ENCODE peak calls at places on chromosomes 5 and 9, in eight cellular contexts. One of them, this sample, is unnamed.

GRCh38 chr5:98905857-98906688 is 22.7 kb downstream of the CHD1 start:
- DNase-seq in brain microvascular endothelial cell: no peak
- DNase-seq in BJ: no peak
- DNase-seq in AG04450: no peak
- DNase-seq in lower lobe of right lung: no peak
- DNase-seq in esophagus squamous epithelium: no peak
- DNase-seq in GM06990: peak; percentile 31
- DNase-seq in mammary epithelial cell: peak; percentile 32
- DNase-seq in this sample: peak; percentile 52

GRCh38 chr5:161751265-161751664 is 65.7 kb downstream of the GABRA6 start:
- DNase-seq in brain microvascular endothelial cell: no peak
- DNase-seq in BJ: no peak
- DNase-seq in AG04450: no peak
- DNase-seq in lower lobe of right lung: no peak
- DNase-seq in esophagus squamous epithelium: no peak
- DNase-seq in GM06990: no peak
- DNase-seq in mammary epithelial cell: no peak
- DNase-seq in this sample: no peak

GRCh38 chr5:105639068-105639467 is 2031.7 kb downstream of the EFNA5 start:
- DNase-seq in brain microvascular endothelial cell: no peak
- DNase-seq in BJ: no peak
- DNase-seq in AG04450: no peak
- DNase-seq in lower lobe of right lung: no peak
- DNase-seq in esophagus squamous epithelium: no peak
- DNase-seq in GM06990: no peak
- DNase-seq in mammary epithelial cell: no peak
- DNase-seq in this sample: no peak

GRCh38 chr5:54514269-54514668 is 3.3 kb upstream of the SNX18 start:
- DNase-seq in brain microvascular endothelial cell: no peak
- DNase-seq in BJ: no peak
- DNase-seq in AG04450: no peak
- DNase-seq in lower lobe of right lung: no peak
- DNase-seq in esophagus squamous epithelium: no peak
- DNase-seq in GM06990: no peak
- DNase-seq in mammary epithelial cell: no peak
- DNase-seq in this sample: no peak

GRCh38 chr9:37994639-37995347 is 74.2 kb downstream of the SHB start:
- DNase-seq in brain microvascular endothelial cell: peak; percentile 73
- DNase-seq in BJ: no peak
- DNase-seq in AG04450: peak; percentile 34
- DNase-seq in lower lobe of right lung: peak; percentile 90
- DNase-seq in esophagus squamous epithelium: no peak
- DNase-seq in GM06990: peak; percentile 79
- DNase-seq in mammary epithelial cell: no peak
- DNase-seq in this sample: peak; percentile 72

GRCh38 chr5:179916523-179916922 is 8.8 kb upstream of the TBC1D9B start:
- DNase-seq in brain microvascular endothelial cell: no peak
- DNase-seq in BJ: no peak
- DNase-seq in AG04450: no peak
- DNase-seq in lower lobe of right lung: no peak
- DNase-seq in esophagus squamous epithelium: no peak
- DNase-seq in GM06990: no peak
- DNase-seq in mammary epithelial cell: no peak
- DNase-seq in this sample: no peak

GRCh38 chr9:95494022-95494415 is 22.8 kb downstream of the PTCH1 start:
- DNase-seq in brain microvascular endothelial cell: no peak
- DNase-seq in BJ: no peak
- DNase-seq in AG04450: no peak
- DNase-seq in lower lobe of right lung: no peak
- DNase-seq in esophagus squamous epithelium: no peak
- DNase-seq in GM06990: peak; percentile 61
- DNase-seq in mammary epithelial cell: no peak
- DNase-seq in this sample: no peak

GRCh38 chr9:104879555-104880318 is 48.2 kb downstream of the ABCA1 start:
- DNase-seq in brain microvascular endothelial cell: no peak
- DNase-seq in BJ: no peak
- DNase-seq in AG04450: no peak
- DNase-seq in lower lobe of right lung: no peak
- DNase-seq in esophagus squamous epithelium: no peak
- DNase-seq in GM06990: no peak
- DNase-seq in mammary epithelial cell: no peak
- DNase-seq in this sample: no peak

GRCh38 chr9:94030318-94031179 is 53.7 kb upstream of the PTPDC1 start:
- DNase-seq in brain microvascular endothelial cell: peak; percentile 66
- DNase-seq in BJ: peak; percentile 19
- DNase-seq in AG04450: peak; percentile 47
- DNase-seq in lower lobe of right lung: peak; percentile 92
- DNase-seq in esophagus squamous epithelium: no peak
- DNase-seq in GM06990: peak; percentile 89
- DNase-seq in mammary epithelial cell: peak; percentile 85
- DNase-seq in this sample: peak; percentile 86

GRCh38 chr5:128408622-128409021 is 129.4 kb downstream of the FBN2 start:
- DNase-seq in brain microvascular endothelial cell: no peak
- DNase-seq in BJ: peak; percentile 5
- DNase-seq in AG04450: no peak
- DNase-seq in lower lobe of right lung: no peak
- DNase-seq in esophagus squamous epithelium: no peak
- DNase-seq in GM06990: no peak
- DNase-seq in mammary epithelial cell: no peak
- DNase-seq in this sample: no peak

GRCh38 chr5:118519466-118519865 is 468.9 kb downstream of the DTWD2 start:
- DNase-seq in brain microvascular endothelial cell: no peak
- DNase-seq in BJ: no peak
- DNase-seq in AG04450: no peak
- DNase-seq in lower lobe of right lung: no peak
- DNase-seq in esophagus squamous epithelium: no peak
- DNase-seq in GM06990: no peak
- DNase-seq in mammary epithelial cell: no peak
- DNase-seq in this sample: no peak

GRCh38 chr5:92956886-92957285 is 624.1 kb downstream of the NR2F1-AS1 start:
- DNase-seq in brain microvascular endothelial cell: peak; percentile 16
- DNase-seq in BJ: no peak
- DNase-seq in AG04450: no peak
- DNase-seq in lower lobe of right lung: no peak
- DNase-seq in esophagus squamous epithelium: no peak
- DNase-seq in GM06990: no peak
- DNase-seq in mammary epithelial cell: no peak
- DNase-seq in this sample: no peak

GRCh38 chr9:95111716-95112115 is 205.8 kb downstream of the FANCC start:
- DNase-seq in brain microvascular endothelial cell: no peak
- DNase-seq in BJ: no peak
- DNase-seq in AG04450: no peak
- DNase-seq in lower lobe of right lung: no peak
- DNase-seq in esophagus squamous epithelium: no peak
- DNase-seq in GM06990: no peak
- DNase-seq in mammary epithelial cell: no peak
- DNase-seq in this sample: no peak

GRCh38 chr9:13956107-13956506 is 357.8 kb downstream of the NFIB start:
- DNase-seq in brain microvascular endothelial cell: no peak
- DNase-seq in BJ: no peak
- DNase-seq in AG04450: no peak
- DNase-seq in lower lobe of right lung: no peak
- DNase-seq in esophagus squamous epithelium: no peak
- DNase-seq in GM06990: no peak
- DNase-seq in mammary epithelial cell: no peak
- DNase-seq in this sample: no peak

GRCh38 chr5:74624501-74624900 is 16.0 kb downstream of the ENC1 start:
- DNase-seq in brain microvascular endothelial cell: no peak
- DNase-seq in BJ: no peak
- DNase-seq in AG04450: no peak
- DNase-seq in lower lobe of right lung: no peak
- DNase-seq in esophagus squamous epithelium: no peak
- DNase-seq in GM06990: no peak
- DNase-seq in mammary epithelial cell: peak; percentile 97
- DNase-seq in this sample: peak; percentile 99

GRCh38 chr5:7094626-7095025 is 301.3 kb upstream of the ADCY2 start:
- DNase-seq in brain microvascular endothelial cell: no peak
- DNase-seq in BJ: no peak
- DNase-seq in AG04450: no peak
- DNase-seq in lower lobe of right lung: no peak
- DNase-seq in esophagus squamous epithelium: no peak
- DNase-seq in GM06990: no peak
- DNase-seq in mammary epithelial cell: no peak
- DNase-seq in this sample: peak; percentile 14

GRCh38 chr9:124493218-124493617 is 14.0 kb downstream of the NR5A1 start:
- DNase-seq in brain microvascular endothelial cell: no peak
- DNase-seq in BJ: no peak
- DNase-seq in AG04450: no peak
- DNase-seq in lower lobe of right lung: no peak
- DNase-seq in esophagus squamous epithelium: no peak
- DNase-seq in GM06990: no peak
- DNase-seq in mammary epithelial cell: no peak
- DNase-seq in this sample: no peak

GRCh38 chr5:178113841-178114324 is 551 bp downstream of the N4BP3 start:
- DNase-seq in brain microvascular endothelial cell: no peak
- DNase-seq in BJ: no peak
- DNase-seq in AG04450: no peak
- DNase-seq in lower lobe of right lung: no peak
- DNase-seq in esophagus squamous epithelium: no peak
- DNase-seq in GM06990: peak; percentile 58
- DNase-seq in mammary epithelial cell: no peak
- DNase-seq in this sample: no peak

GRCh38 chr9:97811534-97812246 is 41.3 kb upstream of the FOXE1 start:
- DNase-seq in brain microvascular endothelial cell: peak; percentile 42
- DNase-seq in BJ: no peak
- DNase-seq in AG04450: no peak
- DNase-seq in lower lobe of right lung: no peak
- DNase-seq in esophagus squamous epithelium: no peak
- DNase-seq in GM06990: no peak
- DNase-seq in mammary epithelial cell: peak; percentile 73
- DNase-seq in this sample: peak; percentile 62

GRCh38 chr9:134456740-134457315 is 130.6 kb downstream of the RXRA start:
- DNase-seq in brain microvascular endothelial cell: no peak
- DNase-seq in BJ: no peak
- DNase-seq in AG04450: no peak
- DNase-seq in lower lobe of right lung: no peak
- DNase-seq in esophagus squamous epithelium: no peak
- DNase-seq in GM06990: no peak
- DNase-seq in mammary epithelial cell: no peak
- DNase-seq in this sample: no peak
- TF ChIP-seq CTCF in brain microvascular endothelial cell: no peak
- TF ChIP-seq CTCF in BJ: peak; percentile 30
- TF ChIP-seq CTCF in AG04450: peak; percentile 36
- TF ChIP-seq CTCF in lower lobe of right lung: no peak
- TF ChIP-seq CTCF in esophagus squamous epithelium: no peak
- TF ChIP-seq CTCF in GM06990: no peak
- TF ChIP-seq CTCF in mammary epithelial cell: no peak
- TF ChIP-seq CTCF in this sample: no peak

DNA sequence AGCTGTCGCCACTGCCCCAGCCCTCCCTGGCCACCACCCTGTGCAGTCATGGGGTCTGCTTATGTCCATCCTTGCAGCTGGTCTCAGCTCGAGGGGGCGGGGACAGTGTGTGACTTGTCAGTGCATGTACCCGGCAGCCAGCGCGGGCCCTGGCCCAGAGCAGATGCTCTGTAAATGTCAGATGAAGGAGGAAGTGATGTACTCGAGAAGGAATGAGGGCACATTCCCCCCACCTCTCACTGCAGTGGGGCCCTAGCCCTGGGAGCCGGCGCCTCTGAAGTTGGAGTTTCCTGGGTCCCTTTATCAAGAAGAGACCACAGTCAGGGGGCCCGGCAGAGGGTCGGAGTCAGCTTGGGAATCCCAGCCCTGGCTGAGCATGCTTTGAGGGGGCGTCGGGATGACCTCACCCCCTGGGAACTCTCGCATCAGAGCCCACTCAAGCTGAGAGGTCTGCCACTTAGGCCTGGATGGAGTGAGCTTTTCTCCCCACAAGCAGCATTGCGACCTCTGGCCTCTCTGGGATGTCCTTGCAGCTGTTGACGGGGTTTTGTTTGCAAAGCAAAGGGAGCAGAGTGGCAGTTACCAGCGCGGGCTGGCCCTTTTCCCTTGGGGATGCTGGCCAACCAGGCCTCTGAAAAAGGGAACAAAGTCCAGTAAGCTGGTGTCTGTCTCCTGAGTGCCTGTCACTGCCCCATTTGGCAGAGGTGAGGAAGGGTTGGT is 19.0 kb downstream of the NEURL1B start:
- DNase-seq in brain microvascular endothelial cell: peak; percentile 87
- DNase-seq in BJ: peak; percentile 58
- DNase-seq in AG04450: peak; percentile 72
- DNase-seq in lower lobe of right lung: peak; percentile 85
- DNase-seq in esophagus squamous epithelium: no peak
- DNase-seq in GM06990: no peak
- DNase-seq in mammary epithelial cell: peak; percentile 54
- DNase-seq in this sample: peak; percentile 80
- H3K4me3 ChIP-seq in brain microvascular endothelial cell: no peak overlapping the region
- H3K4me3 ChIP-seq in BJ: no peak overlapping the region
- H3K4me3 ChIP-seq in AG04450: peak overlapping the region; percentile 7
- H3K4me3 ChIP-seq in lower lobe of right lung: no peak overlapping the region
- H3K4me3 ChIP-seq in esophagus squamous epithelium: no peak overlapping the region
- H3K4me3 ChIP-seq in GM06990: no peak overlapping the region
- H3K4me3 ChIP-seq in mammary epithelial cell: no peak overlapping the region
- H3K4me3 ChIP-seq in this sample: no peak overlapping the region

DNA sequence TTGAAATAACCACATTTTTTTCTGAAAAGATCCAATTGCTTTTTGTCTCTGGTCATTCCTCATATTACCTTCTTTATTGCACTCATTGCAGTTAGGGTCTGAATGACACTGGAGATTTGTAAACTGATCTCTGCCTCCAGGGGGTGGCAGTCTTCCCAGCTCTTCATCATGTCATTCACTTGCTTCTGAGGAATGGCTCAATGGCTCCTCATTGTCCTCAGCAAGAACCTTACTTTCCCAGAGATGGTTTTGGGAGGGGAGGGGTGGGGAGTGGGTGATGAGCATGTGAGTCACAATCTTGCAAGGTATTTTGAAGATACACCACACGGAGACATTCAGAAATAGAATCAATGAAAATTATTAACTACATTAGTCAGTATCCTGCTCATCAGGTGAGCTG is 159.8 kb upstream of the GAS1 start:
- DNase-seq in brain microvascular endothelial cell: no peak
- DNase-seq in BJ: no peak
- DNase-seq in AG04450: no peak
- DNase-seq in lower lobe of right lung: no peak
- DNase-seq in esophagus squamous epithelium: no peak
- DNase-seq in GM06990: no peak
- DNase-seq in mammary epithelial cell: peak; percentile 93
- DNase-seq in this sample: peak; percentile 75
- TF ChIP-seq CTCF in brain microvascular endothelial cell: peak; percentile 59
- TF ChIP-seq CTCF in BJ: peak; percentile 17
- TF ChIP-seq CTCF in AG04450: no peak
- TF ChIP-seq CTCF in lower lobe of right lung: no peak
- TF ChIP-seq CTCF in esophagus squamous epithelium: no peak
- TF ChIP-seq CTCF in GM06990: peak; percentile 42
- TF ChIP-seq CTCF in mammary epithelial cell: no peak
- TF ChIP-seq CTCF in this sample: peak; percentile 22

GRCh38 chr9:122216798-122217418 is 11.8 kb downstream of the LHX6 start:
- DNase-seq in brain microvascular endothelial cell: no peak
- DNase-seq in BJ: no peak
- DNase-seq in AG04450: no peak
- DNase-seq in lower lobe of right lung: no peak
- DNase-seq in esophagus squamous epithelium: no peak
- DNase-seq in GM06990: no peak
- DNase-seq in mammary epithelial cell: no peak
- DNase-seq in this sample: no peak
- H3K4me3 ChIP-seq in brain microvascular endothelial cell: no peak overlapping the region
- H3K4me3 ChIP-seq in BJ: no peak overlapping the region
- H3K4me3 ChIP-seq in AG04450: no peak overlapping the region
- H3K4me3 ChIP-seq in lower lobe of right lung: no peak overlapping the region
- H3K4me3 ChIP-seq in esophagus squamous epithelium: no peak overlapping the region
- H3K4me3 ChIP-seq in GM06990: no peak overlapping the region
- H3K4me3 ChIP-seq in mammary epithelial cell: no peak overlapping the region
- H3K4me3 ChIP-seq in this sample: no peak overlapping the region

GRCh38 chr5:66207800-66208561 is 63.9 kb downstream of the SREK1 start:
- DNase-seq in brain microvascular endothelial cell: no peak
- DNase-seq in BJ: no peak
- DNase-seq in AG04450: no peak
- DNase-seq in lower lobe of right lung: no peak
- DNase-seq in esophagus squamous epithelium: no peak
- DNase-seq in GM06990: no peak
- DNase-seq in mammary epithelial cell: peak; percentile 83
- DNase-seq in this sample: peak; percentile 60
- TF ChIP-seq CTCF in brain microvascular endothelial cell: no peak
- TF ChIP-seq CTCF in BJ: no peak
- TF ChIP-seq CTCF in AG04450: no peak
- TF ChIP-seq CTCF in lower lobe of right lung: no peak
- TF ChIP-seq CTCF in esophagus squamous epithelium: no peak
- TF ChIP-seq CTCF in GM06990: no peak
- TF ChIP-seq CTCF in mammary epithelial cell: no peak
- TF ChIP-seq CTCF in this sample: no peak